ENCODE peak calls at places on chromosomes 5 and 9, in six cellular contexts. One of them, this sample, is unnamed.

GRCh38 chr5:14900661-14901461 is 29.3 kb upstream of the ANKH start:
- DNase-seq in GM23248: peak
- DNase-seq in NCI-H2029 treated with DMSO at 0.1 percent for 48 hours: no peak
- DNase-seq in T-helper 17 cell: no peak
- DNase-seq in NCI-H2081: no peak
- DNase-seq in IMR-90: peak
- DNase-seq in this sample: no peak

GRCh38 chr5:71751422-71751821 is 32.3 kb downstream of the CARTPT start:
- DNase-seq in T-helper 17 cell: no peak
- DNase-seq in NCI-H2081: no peak
- DNase-seq in GM23248: no peak
- DNase-seq in IMR-90: no peak
- DNase-seq in NCI-H2029 treated with DMSO at 0.1 percent for 48 hours: no peak
- DNase-seq in this sample: no peak

GRCh38 chr5:180784497-180785097 is 18.0 kb downstream of the MGAT1 start:
- DNase-seq in NCI-H2029 treated with DMSO at 0.1 percent for 48 hours: peak
- DNase-seq in GM23248: peak
- DNase-seq in IMR-90: peak
- DNase-seq in NCI-H2081: peak
- DNase-seq in T-helper 17 cell: peak
- DNase-seq in this sample: peak

GRCh38 chr5:24364711-24365110 is 280.1 kb downstream of the CDH10 start:
- DNase-seq in NCI-H2029 treated with DMSO at 0.1 percent for 48 hours: no peak
- DNase-seq in NCI-H2081: peak
- DNase-seq in T-helper 17 cell: no peak
- DNase-seq in IMR-90: no peak
- DNase-seq in GM23248: no peak
- DNase-seq in this sample: no peak

GRCh38 chr5:97839338-97840081 is 656.5 kb upstream of the RIOK2 start:
- DNase-seq in NCI-H2029 treated with DMSO at 0.1 percent for 48 hours: no peak
- DNase-seq in T-helper 17 cell: no peak
- DNase-seq in NCI-H2081: no peak
- DNase-seq in IMR-90: peak
- DNase-seq in GM23248: peak
- DNase-seq in this sample: no peak

GRCh38 chr9:112846528-112847488 is 43.9 kb downstream of the SLC46A2 start:
- DNase-seq in IMR-90: peak
- DNase-seq in T-helper 17 cell: no peak
- DNase-seq in NCI-H2081: no peak
- DNase-seq in NCI-H2029 treated with DMSO at 0.1 percent for 48 hours: no peak
- DNase-seq in GM23248: peak
- DNase-seq in this sample: no peak

GRCh38 chr5:30627945-30628344 is 565.5 kb upstream of the CDH6 start:
- DNase-seq in NCI-H2029 treated with DMSO at 0.1 percent for 48 hours: no peak
- DNase-seq in NCI-H2081: no peak
- DNase-seq in T-helper 17 cell: no peak
- DNase-seq in IMR-90: no peak
- DNase-seq in GM23248: no peak
- DNase-seq in this sample: no peak

GRCh38 chr9:99818439-99818992 is 3.2 kb upstream of the NR4A3 start:
- DNase-seq in IMR-90: no peak
- DNase-seq in GM23248: peak
- DNase-seq in T-helper 17 cell: no peak
- DNase-seq in NCI-H2081: no peak
- DNase-seq in NCI-H2029 treated with DMSO at 0.1 percent for 48 hours: no peak
- DNase-seq in this sample: no peak

GRCh38 chr5:43649256-43649655 is 46.3 kb downstream of the NNT start:
- DNase-seq in NCI-H2081: no peak
- DNase-seq in NCI-H2029 treated with DMSO at 0.1 percent for 48 hours: no peak
- DNase-seq in IMR-90: peak
- DNase-seq in GM23248: peak
- DNase-seq in T-helper 17 cell: no peak
- DNase-seq in this sample: no peak

GRCh38 chr9:117783828-117784227 is 79.6 kb downstream of the TLR4 start:
- DNase-seq in IMR-90: no peak
- DNase-seq in GM23248: no peak
- DNase-seq in NCI-H2029 treated with DMSO at 0.1 percent for 48 hours: no peak
- DNase-seq in NCI-H2081: no peak
- DNase-seq in T-helper 17 cell: no peak
- DNase-seq in this sample: no peak

GRCh38 chr9:97875111-97875510 is 22.1 kb downstream of the FOXE1 start:
- DNase-seq in IMR-90: no peak
- DNase-seq in NCI-H2081: no peak
- DNase-seq in T-helper 17 cell: no peak
- DNase-seq in NCI-H2029 treated with DMSO at 0.1 percent for 48 hours: no peak
- DNase-seq in GM23248: no peak
- DNase-seq in this sample: no peak

GRCh38 chr5:1548702-1549523 is 25.2 kb upstream of the LPCAT1 start:
- DNase-seq in NCI-H2029 treated with DMSO at 0.1 percent for 48 hours: no peak
- DNase-seq in IMR-90: no peak
- DNase-seq in GM23248: no peak
- DNase-seq in T-helper 17 cell: no peak
- DNase-seq in NCI-H2081: no peak
- DNase-seq in this sample: no peak